ENCODE peak calls at places on chromosomes 12 and 14, in eight cellular contexts. One of them, this sample, is unnamed.

GRCh38 chr14:31449971-31450610 is 7.2 kb downstream of the DTD2 start:
- DNase-seq in activated T-helper 1 cell treated with anti-CD3 and anti-CD28 coated beads, Interleukin-2, amount 50 U/mL, for 16 hours: no peak
- DNase-seq in aorta: no peak
- DNase-seq in AG08395: peak
- DNase-seq in fibroblast of lung: peak
- DNase-seq in left colon: no peak
- DNase-seq in astrocyte of the spinal cord: peak
- DNase-seq in caudate nucleus: no peak
- DNase-seq in this sample: no peak

GRCh38 chr12:18923721-18924120 is 185.8 kb downstream of the CAPZA3 start:
- DNase-seq in aorta: no peak
- DNase-seq in left colon: no peak
- DNase-seq in activated T-helper 1 cell treated with anti-CD3 and anti-CD28 coated beads, Interleukin-2, amount 50 U/mL, for 16 hours: no peak
- DNase-seq in astrocyte of the spinal cord: no peak
- DNase-seq in caudate nucleus: no peak
- DNase-seq in fibroblast of lung: no peak
- DNase-seq in AG08395: no peak
- DNase-seq in this sample: no peak

GRCh38 chr12:54229624-54230212 is 40.9 kb upstream of the SMUG1 start:
- DNase-seq in astrocyte of the spinal cord: peak
- DNase-seq in left colon: no peak
- DNase-seq in aorta: no peak
- DNase-seq in activated T-helper 1 cell treated with anti-CD3 and anti-CD28 coated beads, Interleukin-2, amount 50 U/mL, for 16 hours: no peak
- DNase-seq in caudate nucleus: no peak
- DNase-seq in fibroblast of lung: peak
- DNase-seq in AG08395: peak
- DNase-seq in this sample: no peak

GRCh38 chr12:110466791-110467190 is 1.3 kb downstream of the GPN3 start:
- DNase-seq in AG08395: no peak
- DNase-seq in activated T-helper 1 cell treated with anti-CD3 and anti-CD28 coated beads, Interleukin-2, amount 50 U/mL, for 16 hours: no peak
- DNase-seq in astrocyte of the spinal cord: no peak
- DNase-seq in left colon: no peak
- DNase-seq in fibroblast of lung: no peak
- DNase-seq in aorta: no peak
- DNase-seq in caudate nucleus: no peak
- DNase-seq in this sample: no peak

GRCh38 chr12:72349491-72349890 is 77.3 kb downstream of the TRHDE start:
- DNase-seq in AG08395: no peak
- DNase-seq in caudate nucleus: no peak
- DNase-seq in astrocyte of the spinal cord: no peak
- DNase-seq in fibroblast of lung: no peak
- DNase-seq in activated T-helper 1 cell treated with anti-CD3 and anti-CD28 coated beads, Interleukin-2, amount 50 U/mL, for 16 hours: no peak
- DNase-seq in aorta: no peak
- DNase-seq in left colon: no peak
- DNase-seq in this sample: no peak

GRCh38 chr14:97602438-97603117 is 805.4 kb downstream of the VRK1 start:
- DNase-seq in caudate nucleus: no peak
- DNase-seq in astrocyte of the spinal cord: no peak
- DNase-seq in aorta: no peak
- DNase-seq in AG08395: no peak
- DNase-seq in fibroblast of lung: no peak
- DNase-seq in activated T-helper 1 cell treated with anti-CD3 and anti-CD28 coated beads, Interleukin-2, amount 50 U/mL, for 16 hours: peak
- DNase-seq in left colon: peak
- DNase-seq in this sample: peak

GRCh38 chr14:36028218-36028617 is 148.3 kb downstream of the PTCSC3 start:
- DNase-seq in astrocyte of the spinal cord: no peak
- DNase-seq in aorta: no peak
- DNase-seq in AG08395: no peak
- DNase-seq in fibroblast of lung: no peak
- DNase-seq in left colon: no peak
- DNase-seq in activated T-helper 1 cell treated with anti-CD3 and anti-CD28 coated beads, Interleukin-2, amount 50 U/mL, for 16 hours: no peak
- DNase-seq in caudate nucleus: no peak
- DNase-seq in this sample: no peak

GRCh38 chr12:115660211-115660805 is 617.2 kb downstream of the MED13L start:
- DNase-seq in AG08395: peak
- DNase-seq in left colon: peak
- DNase-seq in aorta: no peak
- DNase-seq in fibroblast of lung: peak
- DNase-seq in activated T-helper 1 cell treated with anti-CD3 and anti-CD28 coated beads, Interleukin-2, amount 50 U/mL, for 16 hours: no peak
- DNase-seq in astrocyte of the spinal cord: peak
- DNase-seq in caudate nucleus: no peak
- DNase-seq in this sample: no peak

GRCh38 chr12:7241404-7242005 is 52.0 kb downstream of the PEX5 start:
- DNase-seq in fibroblast of lung: no peak
- DNase-seq in astrocyte of the spinal cord: peak
- DNase-seq in caudate nucleus: no peak
- DNase-seq in AG08395: peak
- DNase-seq in activated T-helper 1 cell treated with anti-CD3 and anti-CD28 coated beads, Interleukin-2, amount 50 U/mL, for 16 hours: no peak
- DNase-seq in left colon: no peak
- DNase-seq in aorta: no peak
- DNase-seq in this sample: no peak

GRCh38 chr12:14756331-14757143 is 46.7 kb downstream of the WBP11 start:
- DNase-seq in caudate nucleus: no peak
- DNase-seq in aorta: no peak
- DNase-seq in fibroblast of lung: no peak
- DNase-seq in activated T-helper 1 cell treated with anti-CD3 and anti-CD28 coated beads, Interleukin-2, amount 50 U/mL, for 16 hours: no peak
- DNase-seq in AG08395: no peak
- DNase-seq in left colon: peak
- DNase-seq in astrocyte of the spinal cord: no peak
- DNase-seq in this sample: no peak

This sample was measured in T-helper 17 cell.